ENCODE peak calls at places on chromosome 9, in eight cellular contexts. D is ELF-1; K is brain pericyte; U is T-helper 2 cell; B is NCI-H1694; N is CD4-positive, alpha-beta memory T cell; E is HTR-8/SVneo; Y is fibroblast of the conjunctiva. X is an unnamed sample.

GRCh38 chr9:83070257-83070656 is 7.3 kb upstream of the RASEF start:
- DNase-seq in D (no peak), K (no peak), U (no peak), B (no peak), N (no peak), E (no peak), Y (peak), X (no peak)

GRCh38 chr9:23044549-23044948 is 597.9 kb downstream of the DMRTA1 start:
- DNase-seq in D (no peak), K (no peak), U (no peak), B (no peak), N (no peak), E (no peak), Y (no peak), X (no peak)

GRCh38 chr9:129306318-129306973 is 128.4 kb upstream of the IER5L start:
- DNase-seq in D (no peak), K (no peak), U (no peak), B (no peak), N (no peak), E (no peak), Y (no peak), X (no peak)

GRCh38 chr9:134925011-134925511 is 7.3 kb upstream of the FCN1 start:
- DNase-seq in D (no peak), K (no peak), U (no peak), B (no peak), N (no peak), E (no peak), Y (no peak), X (no peak)

GRCh38 chr9:21967707-21968106 is 26.5 kb downstream of the CDKN2A start:
- DNase-seq in D (no peak), K (no peak), U (no peak), B (no peak), N (peak), E (no peak), Y (no peak), X (no peak)

GRCh38 chr9:135993840-135994776 is 32.9 kb upstream of the UBAC1 start:
- DNase-seq in D (peak), K (no peak), U (no peak), B (no peak), N (no peak), E (no peak), Y (no peak), X (no peak)

GRCh38 chr9:121645003-121645402 is 6.4 kb upstream of the DAB2IP start:
- DNase-seq in D (no peak), K (no peak), U (no peak), B (peak), N (no peak), E (no peak), Y (no peak), X (no peak)

GRCh38 chr9:75541778-75542177 is 348.7 kb upstream of the PCSK5 start:
- DNase-seq in D (no peak), K (no peak), U (no peak), B (no peak), N (no peak), E (no peak), Y (no peak), X (no peak)

GRCh38 chr9:133704711-133705181 is 33.4 kb downstream of the SARDH start:
- DNase-seq in D (no peak), K (no peak), U (no peak), B (no peak), N (no peak), E (no peak), Y (no peak), X (no peak)

GRCh38 chr9:133659566-133659965 is 23.4 kb downstream of the DBH start:
- DNase-seq in D (no peak), K (no peak), U (no peak), B (no peak), N (no peak), E (no peak), Y (no peak), X (no peak)

GRCh38 chr9:121783523-121784507 is 132.4 kb downstream of the DAB2IP start:
- DNase-seq in D (peak), K (no peak), U (no peak), B (no peak), N (no peak), E (no peak), Y (no peak), X (no peak)

GRCh38 chr9:15370496-15371464 is 51.9 kb upstream of the SNAPC3 start:
- DNase-seq in D (no peak), K (no peak), U (no peak), B (no peak), N (no peak), E (no peak), Y (no peak), X (no peak)

GRCh38 chr9:133787749-133788015 is 49.5 kb upstream of the SARDH start:
- DNase-seq in D (peak), K (no peak), U (no peak), B (no peak), N (no peak), E (no peak), Y (no peak), X (peak)

GRCh38 chr9:91425270-91425669 is 1.6 kb upstream of the NFIL3 start:
- DNase-seq in D (no peak), K (no peak), U (peak), B (no peak), N (no peak), E (no peak), Y (no peak), X (no peak)

GRCh38 chr9:84699897-84700395 is 30.4 kb downstream of the NTRK2 start:
- DNase-seq in D (no peak), K (no peak), U (no peak), B (no peak), N (no peak), E (no peak), Y (no peak), X (no peak)

GRCh38 chr9:112848316-112849151 is 42.1 kb downstream of the SLC46A2 start:
- DNase-seq in D (peak), K (no peak), U (no peak), B (no peak), N (no peak), E (no peak), Y (no peak), X (no peak)

GRCh38 chr9:100505564-100506159 is 32.7 kb downstream of the TMEFF1 start:
- DNase-seq in D (peak), K (no peak), U (peak), B (peak), N (peak), E (peak), Y (peak), X (peak)

GRCh38 chr9:114546851-114547250 is 40.7 kb upstream of the ATP6V1G1 start:
- DNase-seq in D (no peak), K (no peak), U (no peak), B (no peak), N (no peak), E (no peak), Y (no peak), X (no peak)

GRCh38 chr9:87620727-87621322 is 105.1 kb upstream of the CTSL start:
- DNase-seq in D (no peak), K (no peak), U (no peak), B (no peak), N (no peak), E (no peak), Y (no peak), X (no peak)